ENCODE peak calls at places on chromosomes 5 and 9, in nine cellular contexts. Y is IMR-90; C is tibial artery; R is body of pancreas; Q is AG08396; S is T-helper 22 cell; H is stimulated activated CD4-positive, alpha-beta T cell treated with anti-CD3 and anti-CD28 coated beads, Interleukin-4, amount 100 ng/mL, for 1 hour; B is EL; P is B cell. A is an unnamed sample.

GRCh38 chr9:83620841-83621636 is 1.9 kb upstream of the IDNK start:
- DNase-seq in Y (peak; percentile 52), C (no peak), R (peak; percentile 63), Q (peak; percentile 71), S (no peak), H (peak; percentile 36), B (peak; percentile 57), P (peak; percentile 44), A (peak; percentile 86)

GRCh38 chr9:76516350-76516749 is 57.4 kb downstream of the GCNT1 start:
- DNase-seq in Y (peak; percentile 10), C (no peak), R (peak; percentile 19), Q (no peak), S (no peak), H (no peak), B (no peak), P (no peak), A (no peak)

GRCh38 chr9:81237565-81238231 is 451.6 kb downstream of the TLE1 start:
- DNase-seq in Y (peak; percentile 77), C (no peak), R (no peak), Q (no peak), S (no peak), H (no peak), B (no peak), P (no peak), A (no peak)

GRCh38 chr9:38227656-38228055 is 158.6 kb upstream of the SHB start:
- DNase-seq in Y (peak; percentile 4), C (no peak), R (no peak), Q (no peak), S (no peak), H (peak; percentile 4), B (peak; percentile 31), P (no peak), A (no peak)

GRCh38 chr9:129697956-129698757 is 32.7 kb downstream of the PRRX2 start:
- DNase-seq in Y (no peak), C (peak; percentile 92), R (peak; percentile 31), Q (peak; percentile 63), S (no peak), H (peak; percentile 15), B (peak; percentile 41), P (no peak), A (peak; percentile 61)

GRCh38 chr5:83900307-83900706 is 179.7 kb upstream of the HAPLN1 start:
- DNase-seq in Y (peak; percentile 30), C (no peak), R (no peak), Q (no peak), S (no peak), H (no peak), B (no peak), P (no peak), A (peak; percentile 54)

GRCh38 chr5:91469517-91470165 is 86.5 kb upstream of the ARRDC3 start:
- DNase-seq in Y (no peak), C (no peak), R (no peak), Q (no peak), S (no peak), H (no peak), B (peak; percentile 21), P (no peak), A (no peak)

GRCh38 chr5:51573835-51574234 is 190.6 kb downstream of the ISL1 start:
- DNase-seq in Y (no peak), C (no peak), R (no peak), Q (no peak), S (no peak), H (no peak), B (no peak), P (no peak), A (no peak)

GRCh38 chr9:1018121-1018520 is 32.0 kb upstream of the DMRT2 start:
- DNase-seq in Y (no peak), C (no peak), R (peak; percentile 40), Q (no peak), S (no peak), H (peak; percentile 11), B (no peak), P (no peak), A (peak; percentile 81)

GRCh38 chr5:61869333-61869732 is 436.7 kb upstream of the KIF2A start:
- DNase-seq in Y (no peak), C (no peak), R (no peak), Q (no peak), S (no peak), H (no peak), B (no peak), P (no peak), A (no peak)

GRCh38 chr9:87238545-87238944 is 259.1 kb upstream of the DAPK1 start:
- DNase-seq in Y (no peak), C (no peak), R (no peak), Q (no peak), S (no peak), H (no peak), B (no peak), P (no peak), A (no peak)

GRCh38 chr9:34047864-34048729 is 590 bp downstream of the UBAP2 start:
- DNase-seq in Y (no peak), C (peak; percentile 69), R (peak; percentile 37), Q (peak; percentile 36), S (peak; percentile 30), H (peak; percentile 54), B (peak; percentile 36), P (peak; percentile 52), A (no peak)

GRCh38 chr9:86821011-86821845 is 126.1 kb downstream of the GAS1 start:
- DNase-seq in Y (peak; percentile 36), C (no peak), R (no peak), Q (no peak), S (no peak), H (no peak), B (no peak), P (no peak), A (no peak)

GRCh38 chr9:111891910-111892499 is 4.6 kb upstream of the UGCG start:
- DNase-seq in Y (no peak), C (no peak), R (no peak), Q (peak; percentile 45), S (no peak), H (no peak), B (peak; percentile 41), P (peak; percentile 36), A (no peak)

GRCh38 chr5:178535299-178536175 is 54.7 kb downstream of the COL23A1 start:
- DNase-seq in Y (no peak), C (no peak), R (no peak), Q (no peak), S (no peak), H (no peak), B (no peak), P (no peak), A (no peak)

GRCh38 chr5:67196537-67197059 is at the start of gene CD180:
- DNase-seq in Y (no peak), C (no peak), R (no peak), Q (no peak), S (no peak), H (no peak), B (no peak), P (no peak), A (no peak)

GRCh38 chr5:5422819-5423515 is 490 bp downstream of the ICE1 start:
- DNase-seq in Y (no peak), C (no peak), R (no peak), Q (no peak), S (no peak), H (no peak), B (peak; percentile 7), P (no peak), A (no peak)

A was measured in endodermal cell.